ENCODE peak calls at places on chromosomes 2 and 18, in seven cellular contexts. One of them, this sample, is unnamed.
A peak's percentile ranks its signal among the peaks of the same experiment; 100 is the strongest.

GRCh38 chr2:11539317-11540147 is 5.7 kb downstream of the GREB1 start:
- DNase-seq in mucosa of descending colon: no peak
- DNase-seq in Daoy: no peak
- DNase-seq in ACHN: no peak
- DNase-seq in stimulated activated CD4-positive, alpha-beta T cell treated with anti-CD3 and anti-CD28 coated beads, Interleukin-4, amount 100 ng/mL, for 48 hours: no peak
- DNase-seq in fibroblast of mammary gland: peak; percentile 6
- DNase-seq in neural crest cell: no peak
- DNase-seq in this sample: no peak

GRCh38 chr2:238898534-238899281 is 50.8 kb downstream of the TWIST2 start:
- DNase-seq in neural crest cell: no peak
- DNase-seq in Daoy: no peak
- DNase-seq in mucosa of descending colon: no peak
- DNase-seq in stimulated activated CD4-positive, alpha-beta T cell treated with anti-CD3 and anti-CD28 coated beads, Interleukin-4, amount 100 ng/mL, for 48 hours: no peak
- DNase-seq in ACHN: no peak
- DNase-seq in fibroblast of mammary gland: no peak
- DNase-seq in this sample: no peak

GRCh38 chr2:224498991-224499390 is 86.2 kb downstream of the CUL3 start:
- DNase-seq in Daoy: no peak
- DNase-seq in neural crest cell: no peak
- DNase-seq in mucosa of descending colon: no peak
- DNase-seq in fibroblast of mammary gland: no peak
- DNase-seq in ACHN: no peak
- DNase-seq in stimulated activated CD4-positive, alpha-beta T cell treated with anti-CD3 and anti-CD28 coated beads, Interleukin-4, amount 100 ng/mL, for 48 hours: no peak
- DNase-seq in this sample: no peak

GRCh38 chr18:6627621-6628020 is 101.9 kb upstream of the ARHGAP28 start:
- DNase-seq in mucosa of descending colon: no peak
- DNase-seq in neural crest cell: no peak
- DNase-seq in Daoy: no peak
- DNase-seq in stimulated activated CD4-positive, alpha-beta T cell treated with anti-CD3 and anti-CD28 coated beads, Interleukin-4, amount 100 ng/mL, for 48 hours: no peak
- DNase-seq in fibroblast of mammary gland: peak; percentile 76
- DNase-seq in ACHN: no peak
- DNase-seq in this sample: no peak

GRCh38 chr2:116319001-116319400 is 1495.5 kb upstream of the DDX18 start:
- DNase-seq in stimulated activated CD4-positive, alpha-beta T cell treated with anti-CD3 and anti-CD28 coated beads, Interleukin-4, amount 100 ng/mL, for 48 hours: no peak
- DNase-seq in Daoy: no peak
- DNase-seq in fibroblast of mammary gland: no peak
- DNase-seq in mucosa of descending colon: no peak
- DNase-seq in ACHN: no peak
- DNase-seq in neural crest cell: no peak
- DNase-seq in this sample: no peak

GRCh38 chr2:122031544-122032263 is 276.3 kb downstream of the TSN start:
- DNase-seq in Daoy: peak; percentile 30
- DNase-seq in fibroblast of mammary gland: peak; percentile 18
- DNase-seq in ACHN: no peak
- DNase-seq in neural crest cell: no peak
- DNase-seq in stimulated activated CD4-positive, alpha-beta T cell treated with anti-CD3 and anti-CD28 coated beads, Interleukin-4, amount 100 ng/mL, for 48 hours: no peak
- DNase-seq in mucosa of descending colon: no peak
- DNase-seq in this sample: no peak

GRCh38 chr2:109238580-109238979 is 109.6 kb downstream of the SH3RF3 start:
- DNase-seq in neural crest cell: no peak
- DNase-seq in stimulated activated CD4-positive, alpha-beta T cell treated with anti-CD3 and anti-CD28 coated beads, Interleukin-4, amount 100 ng/mL, for 48 hours: no peak
- DNase-seq in mucosa of descending colon: no peak
- DNase-seq in Daoy: peak; percentile 77
- DNase-seq in fibroblast of mammary gland: peak; percentile 85
- DNase-seq in ACHN: no peak
- DNase-seq in this sample: peak; percentile 95

GRCh38 chr2:242088471-242089212 is 219.1 kb downstream of the RTP5 start:
- DNase-seq in Daoy: peak; percentile 94
- DNase-seq in fibroblast of mammary gland: peak; percentile 69
- DNase-seq in ACHN: peak; percentile 89
- DNase-seq in stimulated activated CD4-positive, alpha-beta T cell treated with anti-CD3 and anti-CD28 coated beads, Interleukin-4, amount 100 ng/mL, for 48 hours: peak; percentile 91
- DNase-seq in mucosa of descending colon: peak; percentile 97
- DNase-seq in neural crest cell: peak; percentile 76
- DNase-seq in this sample: peak; percentile 89

GRCh38 chr2:239607795-239608171 is 207.0 kb upstream of the HDAC4 start:
- DNase-seq in ACHN: no peak
- DNase-seq in neural crest cell: no peak
- DNase-seq in fibroblast of mammary gland: no peak
- DNase-seq in mucosa of descending colon: no peak
- DNase-seq in Daoy: no peak
- DNase-seq in stimulated activated CD4-positive, alpha-beta T cell treated with anti-CD3 and anti-CD28 coated beads, Interleukin-4, amount 100 ng/mL, for 48 hours: no peak
- DNase-seq in this sample: no peak

GRCh38 chr2:54773838-54774237 is 50.4 kb downstream of the EML6 start:
- DNase-seq in neural crest cell: no peak
- DNase-seq in ACHN: peak; percentile 19
- DNase-seq in fibroblast of mammary gland: peak; percentile 20
- DNase-seq in Daoy: no peak
- DNase-seq in mucosa of descending colon: no peak
- DNase-seq in stimulated activated CD4-positive, alpha-beta T cell treated with anti-CD3 and anti-CD28 coated beads, Interleukin-4, amount 100 ng/mL, for 48 hours: no peak
- DNase-seq in this sample: no peak

GRCh38 chr2:106129592-106129991 is 64.5 kb downstream of the UXS1 start:
- DNase-seq in stimulated activated CD4-positive, alpha-beta T cell treated with anti-CD3 and anti-CD28 coated beads, Interleukin-4, amount 100 ng/mL, for 48 hours: no peak
- DNase-seq in Daoy: no peak
- DNase-seq in neural crest cell: no peak
- DNase-seq in ACHN: no peak
- DNase-seq in mucosa of descending colon: no peak
- DNase-seq in fibroblast of mammary gland: no peak
- DNase-seq in this sample: no peak

GRCh38 chr18:48392266-48392665 is 16.9 kb downstream of the ZBTB7C start:
- DNase-seq in Daoy: no peak
- DNase-seq in ACHN: no peak
- DNase-seq in mucosa of descending colon: no peak
- DNase-seq in neural crest cell: no peak
- DNase-seq in stimulated activated CD4-positive, alpha-beta T cell treated with anti-CD3 and anti-CD28 coated beads, Interleukin-4, amount 100 ng/mL, for 48 hours: no peak
- DNase-seq in fibroblast of mammary gland: no peak
- DNase-seq in this sample: no peak

GRCh38 chr2:157838442-157839161 is 37.5 kb downstream of the ACVR1 start:
- DNase-seq in stimulated activated CD4-positive, alpha-beta T cell treated with anti-CD3 and anti-CD28 coated beads, Interleukin-4, amount 100 ng/mL, for 48 hours: no peak
- DNase-seq in ACHN: peak; percentile 84
- DNase-seq in fibroblast of mammary gland: peak; percentile 89
- DNase-seq in mucosa of descending colon: no peak
- DNase-seq in neural crest cell: no peak
- DNase-seq in Daoy: peak; percentile 86
- DNase-seq in this sample: peak; percentile 78

GRCh38 chr18:7177131-7177744 is 53.7 kb upstream of the LRRC30 start:
- DNase-seq in stimulated activated CD4-positive, alpha-beta T cell treated with anti-CD3 and anti-CD28 coated beads, Interleukin-4, amount 100 ng/mL, for 48 hours: no peak
- DNase-seq in mucosa of descending colon: no peak
- DNase-seq in Daoy: peak; percentile 50
- DNase-seq in fibroblast of mammary gland: peak; percentile 84
- DNase-seq in neural crest cell: peak; percentile 45
- DNase-seq in ACHN: peak; percentile 69
- DNase-seq in this sample: peak; percentile 60

GRCh38 chr18:47809420-47809819 is 121.0 kb downstream of the SMAD2 start:
- DNase-seq in neural crest cell: no peak
- DNase-seq in ACHN: no peak
- DNase-seq in fibroblast of mammary gland: peak; percentile 6
- DNase-seq in Daoy: no peak
- DNase-seq in stimulated activated CD4-positive, alpha-beta T cell treated with anti-CD3 and anti-CD28 coated beads, Interleukin-4, amount 100 ng/mL, for 48 hours: no peak
- DNase-seq in mucosa of descending colon: no peak
- DNase-seq in this sample: no peak

GRCh38 chr2:239466755-239467271 is 66.0 kb upstream of the HDAC4 start:
- DNase-seq in fibroblast of mammary gland: no peak
- DNase-seq in stimulated activated CD4-positive, alpha-beta T cell treated with anti-CD3 and anti-CD28 coated beads, Interleukin-4, amount 100 ng/mL, for 48 hours: no peak
- DNase-seq in ACHN: no peak
- DNase-seq in Daoy: no peak
- DNase-seq in mucosa of descending colon: no peak
- DNase-seq in neural crest cell: no peak
- DNase-seq in this sample: no peak

GRCh38 chr2:229001196-229001595 is 269.9 kb downstream of the PID1 start:
- DNase-seq in mucosa of descending colon: no peak
- DNase-seq in fibroblast of mammary gland: no peak
- DNase-seq in stimulated activated CD4-positive, alpha-beta T cell treated with anti-CD3 and anti-CD28 coated beads, Interleukin-4, amount 100 ng/mL, for 48 hours: no peak
- DNase-seq in ACHN: no peak
- DNase-seq in neural crest cell: no peak
- DNase-seq in Daoy: no peak
- DNase-seq in this sample: no peak

GRCh38 chr2:69163109-69163508 is 150.1 kb downstream of the ANTXR1 start:
- DNase-seq in fibroblast of mammary gland: peak; percentile 81
- DNase-seq in neural crest cell: no peak
- DNase-seq in mucosa of descending colon: no peak
- DNase-seq in stimulated activated CD4-positive, alpha-beta T cell treated with anti-CD3 and anti-CD28 coated beads, Interleukin-4, amount 100 ng/mL, for 48 hours: no peak
- DNase-seq in Daoy: peak; percentile 69
- DNase-seq in ACHN: peak; percentile 85
- DNase-seq in this sample: no peak

GRCh38 chr2:144111443-144111842 is 408.5 kb downstream of the ZEB2 start:
- DNase-seq in mucosa of descending colon: no peak
- DNase-seq in ACHN: no peak
- DNase-seq in Daoy: peak; percentile 63
- DNase-seq in neural crest cell: no peak
- DNase-seq in stimulated activated CD4-positive, alpha-beta T cell treated with anti-CD3 and anti-CD28 coated beads, Interleukin-4, amount 100 ng/mL, for 48 hours: no peak
- DNase-seq in fibroblast of mammary gland: peak; percentile 56
- DNase-seq in this sample: no peak

GRCh38 chr18:47928466-47928865 is 2.0 kb downstream of the SMAD2 start:
- DNase-seq in neural crest cell: no peak
- DNase-seq in ACHN: no peak
- DNase-seq in mucosa of descending colon: no peak
- DNase-seq in Daoy: no peak
- DNase-seq in stimulated activated CD4-positive, alpha-beta T cell treated with anti-CD3 and anti-CD28 coated beads, Interleukin-4, amount 100 ng/mL, for 48 hours: no peak
- DNase-seq in fibroblast of mammary gland: peak; percentile 7
- DNase-seq in this sample: no peak

GRCh38 chr2:42009657-42010580 is 37.9 kb upstream of the PKDCC start:
- DNase-seq in Daoy: peak; percentile 40
- DNase-seq in mucosa of descending colon: no peak
- DNase-seq in neural crest cell: no peak
- DNase-seq in ACHN: no peak
- DNase-seq in stimulated activated CD4-positive, alpha-beta T cell treated with anti-CD3 and anti-CD28 coated beads, Interleukin-4, amount 100 ng/mL, for 48 hours: peak; percentile 9
- DNase-seq in fibroblast of mammary gland: peak; percentile 19
- DNase-seq in this sample: no peak

GRCh38 chr2:151630372-151630771 is 103.9 kb downstream of the NEB start:
- DNase-seq in neural crest cell: no peak
- DNase-seq in fibroblast of mammary gland: no peak
- DNase-seq in mucosa of descending colon: no peak
- DNase-seq in Daoy: no peak
- DNase-seq in ACHN: peak; percentile 87
- DNase-seq in stimulated activated CD4-positive, alpha-beta T cell treated with anti-CD3 and anti-CD28 coated beads, Interleukin-4, amount 100 ng/mL, for 48 hours: no peak
- DNase-seq in this sample: no peak

GRCh38 chr2:220228310-220229006 is 601.0 kb downstream of the SLC4A3 start:
- DNase-seq in stimulated activated CD4-positive, alpha-beta T cell treated with anti-CD3 and anti-CD28 coated beads, Interleukin-4, amount 100 ng/mL, for 48 hours: no peak
- DNase-seq in ACHN: peak; percentile 99
- DNase-seq in mucosa of descending colon: no peak
- DNase-seq in fibroblast of mammary gland: peak; percentile 99
- DNase-seq in neural crest cell: no peak
- DNase-seq in Daoy: peak; percentile 91
- DNase-seq in this sample: peak; percentile 1

GRCh38 chr18:36229188-36229587 is 41.9 kb downstream of the MOCOS start:
- DNase-seq in neural crest cell: no peak
- DNase-seq in mucosa of descending colon: no peak
- DNase-seq in ACHN: no peak
- DNase-seq in Daoy: no peak
- DNase-seq in stimulated activated CD4-positive, alpha-beta T cell treated with anti-CD3 and anti-CD28 coated beads, Interleukin-4, amount 100 ng/mL, for 48 hours: no peak
- DNase-seq in fibroblast of mammary gland: no peak
- DNase-seq in this sample: no peak

This sample was measured in lung microvascular endothelial cell.